ENCODE peak calls at places on chromosomes 5 and 9, in six cellular contexts. R, U, S, I, T and A are unnamed samples.

GRCh38 chr9:38339087-38339486 is 53.4 kb upstream of the ALDH1B1 start:
- DNase-seq in I (peak), U (no peak), T (no peak), R (peak), S (no peak), A (no peak)

GRCh38 chr5:134964359-134965270 is 3.1 kb upstream of the CATSPER3 start:
- DNase-seq in S (no peak), T (no peak), U (no peak), R (no peak), I (no peak), A (no peak)

GRCh38 chr5:39717186-39717897 is 292.6 kb upstream of the DAB2 start:
- DNase-seq in R (peak), I (peak), S (peak), T (no peak), U (no peak), A (no peak)

GRCh38 chr9:120931278-120932085 is 4.9 kb upstream of the TRAF1 start:
- DNase-seq in S (no peak), T (no peak), R (peak), I (peak), U (no peak), A (no peak)

GRCh38 chr5:167945542-167946384 is 345.7 kb upstream of the WWC1 start:
- DNase-seq in R (peak), T (no peak), I (peak), U (no peak), S (peak), A (no peak)

GRCh38 chr5:34563951-34564705 is 92.0 kb upstream of the RAI14 start:
- DNase-seq in U (no peak), S (no peak), I (peak), T (no peak), R (no peak), A (no peak)

GRCh38 chr9:133732351-133733073 is 5.6 kb downstream of the SARDH start:
- DNase-seq in S (no peak), R (no peak), I (no peak), T (no peak), U (no peak), A (no peak)

GRCh38 chr9:127161081-127161621 is 38.7 kb upstream of the ANGPTL2 start:
- DNase-seq in R (no peak), T (no peak), S (no peak), U (no peak), I (no peak), A (no peak)

GRCh38 chr9:110710420-110710819 is 41.8 kb downstream of the MUSK start:
- DNase-seq in S (no peak), I (no peak), R (no peak), T (no peak), U (no peak), A (no peak)

GRCh38 chr5:151739939-151740335 is 18.5 kb downstream of the ATOX1 start:
- DNase-seq in S (no peak), R (peak), T (no peak), I (peak), U (no peak), A (no peak)

GRCh38 chr9:125556046-125556445 is 151.0 kb downstream of the MAPKAP1 start:
- DNase-seq in U (no peak), S (no peak), I (no peak), T (no peak), R (no peak), A (no peak)

GRCh38 chr5:116013207-116013777 is 19.0 kb upstream of the ARL14EPL start:
- DNase-seq in I (no peak), U (no peak), T (no peak), S (no peak), R (no peak), A (no peak)

GRCh38 chr5:86757824-86758223 is 140.1 kb downstream of the COX7C start:
- DNase-seq in S (no peak), I (peak), R (peak), U (no peak), T (no peak), A (peak)

GRCh38 chr5:159199225-159199624 is 10.1 kb downstream of the RNF145 start:
- DNase-seq in R (no peak), T (no peak), I (no peak), S (no peak), U (no peak), A (no peak)

GRCh38 chr5:34891981-34892380 is 23.3 kb downstream of the RAD1 start:
- DNase-seq in U (no peak), S (no peak), T (no peak), R (peak), I (peak), A (no peak)

GRCh38 chr5:31851290-31851689 is 212.4 kb downstream of the PDZD2 start:
- DNase-seq in I (no peak), R (no peak), S (no peak), T (no peak), U (no peak), A (no peak)

GRCh38 chr9:116549061-116549664 is 137.9 kb upstream of the TRIM32 start:
- DNase-seq in R (peak), T (no peak), U (no peak), I (peak), S (peak), A (no peak)

GRCh38 chr5:128480158-128480557 is 57.9 kb downstream of the FBN2 start:
- DNase-seq in S (no peak), R (no peak), U (no peak), T (no peak), I (no peak), A (no peak)

GRCh38 chr5:111556504-111556903 is 44.2 kb upstream of the STARD4 start:
- DNase-seq in R (no peak), I (no peak), T (no peak), S (no peak), U (no peak), A (no peak)

GRCh38 chr5:55865831-55866230 is 14.7 kb downstream of the IL31RA start:
- DNase-seq in U (no peak), S (no peak), R (peak), I (no peak), T (no peak), A (peak)

GRCh38 chr9:129107651-129108050 is 2.9 kb downstream of the CRAT start:
- DNase-seq in I (no peak), R (no peak), U (no peak), T (no peak), S (no peak), A (no peak)

GRCh38 chr5:177389368-177390169 is 5.3 kb downstream of the SLC34A1 start:
- DNase-seq in S (peak), U (no peak), R (peak), T (no peak), I (peak), A (no peak)

GRCh38 chr5:180120221-180121101 is 48.9 kb upstream of the RNF130 start:
- DNase-seq in S (no peak), U (no peak), T (no peak), R (no peak), I (no peak), A (no peak)

GRCh38 chr5:53994148-53994547 is 316.2 kb downstream of the ARL15 start:
- DNase-seq in I (peak), S (peak), U (no peak), R (peak), T (no peak), A (no peak)

GRCh38 chr5:94693845-94694370 is 75.4 kb downstream of the SLF1 start:
- DNase-seq in R (no peak), I (no peak), S (no peak), T (no peak), U (no peak), A (no peak)

GRCh38 chr5:134174841-134175839 is 1.6 kb downstream of the SKP1 start:
- DNase-seq in S (no peak), R (peak), U (peak), I (peak), T (no peak), A (peak)

GRCh38 chr9:23683021-23683431 is 143.0 kb downstream of the ELAVL2 start:
- DNase-seq in R (peak), T (no peak), S (no peak), I (no peak), U (peak), A (no peak)

GRCh38 chr5:142981886-142982820 is 212.0 kb downstream of the ARHGAP26 start:
- DNase-seq in T (no peak), S (no peak), I (peak), R (peak), U (no peak), A (peak)

GRCh38 chr9:135343136-135343535 is 136.4 kb upstream of the PPP1R26 start:
- DNase-seq in S (no peak), T (no peak), I (no peak), R (no peak), U (no peak), A (no peak)

GRCh38 chr5:10250804-10251276 is 760 bp downstream of the CCT5 start:
- DNase-seq in T (no peak), I (peak), U (no peak), S (no peak), R (peak), A (no peak)

GRCh38 chr9:70609542-70610286 is 195.3 kb upstream of the KLF9 start:
- DNase-seq in R (peak), I (peak), T (no peak), S (no peak), U (no peak), A (no peak)

GRCh38 chr5:172798422-172799215 is 27.6 kb upstream of the DUSP1 start:
- DNase-seq in U (no peak), T (no peak), R (peak), I (peak), S (no peak), A (no peak)

GRCh38 chr9:115004535-115004934 is 74.1 kb upstream of the TNFSF8 start:
- DNase-seq in U (no peak), R (no peak), I (no peak), S (no peak), T (no peak), A (no peak)

GRCh38 chr9:27431573-27431972 is 92.5 kb upstream of the IFNK start:
- DNase-seq in R (no peak), I (no peak), U (no peak), S (no peak), T (no peak), A (no peak)